ENCODE peak calls at places on chromosomes 16 and 17, in four cellular contexts. W is A549, T is stomach, L is sigmoid colon. F is an unnamed sample. For H3K4me1, the result is how much of the 10 kb centered on the place peaks cover.

GRCh38 chr17:75077072-75077489 is 10.7 kb upstream of the SLC16A5 start:
- DNase-seq in T (no peak), L (no peak), W (no peak), F (peak)

GRCh38 chr16:50530277-50531236 is 17.6 kb upstream of the NKD1 start:
- DNase-seq in T (peak), L (no peak), W (no peak), F (no peak)

GRCh38 chr17:61349350-61349749 is 50.3 kb upstream of the TBX2 start:
- DNase-seq in T (no peak), W (no peak), L (no peak), F (no peak)

GRCh38 chr17:44557653-44558285 is 485 bp downstream of the FZD2 start:
- DNase-seq in L (peak), W (no peak), T (peak), F (peak)

GRCh38 chr17:60039096-60039495 is 39.6 kb downstream of the HEATR6 start:
- DNase-seq in T (no peak), L (no peak), W (no peak), F (no peak)

GRCh38 chr17:31488264-31488981 is 96.9 kb downstream of the RAB11FIP4 start:
- DNase-seq in L (no peak), T (peak), W (no peak), F (peak)

GRCh38 chr17:62919388-62919787 is 46.6 kb upstream of the TANC2 start:
- DNase-seq in W (no peak), L (no peak), T (no peak), F (no peak)

GRCh38 chr16:46691720-46692119 is 2.3 kb downstream of the ORC6 start:
- DNase-seq in L (no peak), T (no peak), W (no peak), F (no peak)

GRCh38 chr17:75508122-75508719 is 7.1 kb downstream of the CASKIN2 start:
- DNase-seq in L (no peak), T (no peak), W (no peak), F (no peak)

GRCh38 chr16:3487521-3488410 is 7.5 kb downstream of the C16orf90 start:
- DNase-seq in W (no peak), L (no peak), T (no peak), F (no peak)

GRCh38 chr17:45838751-45839150 is 5.9 kb upstream of the SPPL2C start:
- DNase-seq in W (no peak), T (no peak), L (no peak), F (no peak)

GRCh38 chr17:50289268-50289667 is 15.0 kb downstream of the TMEM92 start:
- DNase-seq in T (no peak), L (no peak), W (no peak), F (no peak)

GRCh38 chr17:39677072-39677471 is 8.8 kb downstream of the PNMT start:
- DNase-seq in L (no peak), T (no peak), W (no peak), F (no peak)

GRCh38 chr16:52470601-52471000 is 76.3 kb downstream of the TOX3 start:
- DNase-seq in T (no peak), L (no peak), W (no peak), F (no peak)

GRCh38 chr17:43465049-43465448 is 18.7 kb upstream of the DHX8 start:
- DNase-seq in T (no peak), W (no peak), L (no peak), F (no peak)

GRCh38 chr17:7862692-7863437 is 5.1 kb downstream of the CYB5D1 start:
- DNase-seq in T (no peak), L (peak), W (peak), F (peak)

GRCh38 chr16:19607610-19608280 is 52.2 kb downstream of the VPS35L start:
- DNase-seq in T (no peak), W (no peak), L (no peak), F (no peak)

GRCh38 chr17:13835151-13835550 is 233.4 kb upstream of the HS3ST3A1 start:
- DNase-seq in L (no peak), W (no peak), T (no peak), F (no peak)

GRCh38 chr17:2108170-2108569 is 53.3 kb downstream of the HIC1 start:
- DNase-seq in W (no peak), T (no peak), L (no peak), F (no peak)

GRCh38 chr17:58193641-58194259 is 1.2 kb downstream of the EPX start:
- DNase-seq in W (no peak), T (no peak), L (no peak), F (no peak)

GRCh38 chr16:51710186-51710585 is 559.1 kb upstream of the SALL1 start:
- DNase-seq in L (no peak), T (no peak), W (no peak), F (no peak)

GRCh38 chr16:3484328-3485096 is 10.8 kb downstream of the C16orf90 start:
- DNase-seq in L (no peak), W (no peak), T (no peak), F (no peak)

GRCh38 chr17:27593232-27593856 is 37.6 kb upstream of the LGALS9 start:
- DNase-seq in T (no peak), W (no peak), L (no peak), F (no peak)

GRCh38 chr16:73126453-73126853 is 78.5 kb upstream of the ZFHX3 start:
- DNase-seq in T (no peak), L (peak), W (no peak), F (no peak)

GRCh38 chr17:45172541-45173286 is 11.0 kb downstream of the HEXIM2 start:
- DNase-seq in W (peak), L (peak), T (peak), F (peak)

GRCh38 chr17:43563262-43564079 is 17.3 kb upstream of the ETV4 start:
- DNase-seq in T (no peak), L (no peak), W (no peak), F (no peak)

GRCh38 chr16:12062343-12063003 is 85.9 kb downstream of the SNX29 start:
- DNase-seq in L (peak), T (peak), W (no peak), F (peak)

GRCh38 chr16:64445649-64446048 is 676.2 kb downstream of the CDH11 start:
- DNase-seq in T (no peak), L (no peak), W (no peak), F (no peak)

GRCh38 chr17:3512512-3513171 is 36.8 kb downstream of the ASPA start:
- DNase-seq in L (peak), W (no peak), T (peak), F (peak)

GRCh38 chr16:88310796-88311605 is 71.8 kb upstream of the ZNF469 start:
- DNase-seq in T (no peak), L (no peak), W (no peak), F (no peak)

GRCh38 chr16:50246299-50247122 is 19.8 kb upstream of the ADCY7 start:
- DNase-seq in T (no peak), W (no peak), L (peak), F (no peak)

GRCh38 chr17:7014261-7014994 is 2.0 kb downstream of the RNASEK start:
- DNase-seq in L (peak), T (peak), W (peak), F (peak)

GRCh38 chr16:66695935-66696668 is 441 bp downstream of the CMTM4 start:
- DNase-seq in L (peak), T (peak), W (peak), F (peak)

GRCh38 chr16:77437859-77438258 is 3.0 kb upstream of the ADAMTS18 start:
- DNase-seq in W (no peak), L (no peak), T (no peak), F (no peak)
- H3K4me1 ChIP-seq in W (under half), L (under half), T (under half), F (under half)

DNA sequence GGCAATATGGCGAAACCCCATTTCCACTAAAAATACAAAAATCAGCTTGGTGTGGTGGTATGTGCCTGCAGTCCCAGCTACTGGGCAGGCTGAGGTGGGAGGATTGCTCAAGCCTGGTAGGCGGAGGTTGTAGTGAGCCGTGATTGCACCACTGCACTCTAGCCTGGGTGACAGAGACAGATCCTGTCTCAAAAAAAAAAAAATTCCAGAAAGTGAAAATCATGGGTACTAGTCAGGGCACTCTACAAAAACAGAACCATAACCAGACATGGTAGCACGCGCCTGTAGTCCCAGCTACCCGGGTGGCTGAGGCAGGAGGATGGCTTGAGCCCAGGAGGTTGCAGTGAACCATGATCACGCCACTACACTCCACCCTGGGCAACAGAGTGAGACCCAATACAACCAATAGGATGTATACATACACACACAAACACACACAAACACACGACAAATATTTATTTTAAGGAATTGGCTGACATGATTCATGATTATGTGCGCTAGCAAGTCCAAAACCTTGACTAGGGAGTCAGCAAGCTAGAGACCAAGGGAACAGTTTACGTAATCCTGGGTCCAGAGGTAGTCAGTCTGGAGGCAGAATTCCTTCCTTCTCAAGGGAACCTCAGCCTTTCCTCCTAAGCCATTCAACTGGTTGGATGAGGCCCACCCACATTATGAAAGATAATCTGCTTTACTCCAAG is 11.6 kb upstream of the GP1BA start:
- DNase-seq in W (no peak), T (no peak), L (no peak), F (no peak)
- TF ChIP-seq POLR2A in W (no peak), T (no peak), L (no peak), F (no peak)

GRCh38 chr17:81438688-81439087 is 43.4 kb downstream of the BAHCC1 start:
- DNase-seq in W (no peak), L (no peak), T (no peak), F (no peak)
- H3K4me1 ChIP-seq in W (under half), L (under half), T (under half), F (under half)

DNA sequence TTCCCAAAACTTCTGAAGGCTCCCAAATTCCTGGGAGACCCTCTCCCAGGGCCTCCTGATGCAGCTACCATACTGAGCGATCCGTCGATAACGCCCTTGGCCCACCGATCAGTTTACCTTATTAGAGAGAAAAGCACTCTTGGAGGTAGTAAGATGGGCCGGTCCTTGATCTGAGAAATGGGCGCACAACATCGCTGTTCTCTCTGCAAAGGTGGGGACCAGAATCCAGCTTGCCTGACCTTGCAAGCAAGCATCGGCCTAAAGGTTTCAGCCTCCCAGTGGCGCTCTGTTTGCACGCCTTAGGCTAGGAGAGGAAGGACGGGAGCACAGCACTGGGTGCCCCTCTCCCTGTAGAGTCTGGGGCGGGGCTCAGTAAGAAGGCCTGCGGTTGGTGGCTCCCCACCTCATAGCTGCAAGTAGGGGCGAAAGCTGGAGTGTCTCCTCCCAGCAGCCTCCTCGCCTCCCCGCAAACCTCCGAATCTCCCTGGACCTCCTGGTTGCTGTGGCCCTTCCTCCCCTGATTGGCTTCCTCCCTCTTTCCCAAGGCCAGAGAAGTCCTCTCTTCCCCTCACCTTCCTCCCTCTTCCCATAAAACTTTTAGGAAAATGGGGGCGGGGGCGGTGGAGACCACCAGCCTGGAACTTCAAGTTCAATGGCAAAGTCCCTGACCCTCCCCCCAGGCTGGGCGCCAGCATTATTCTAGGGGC is at the start of gene PRAC1:
- DNase-seq in L (peak), T (no peak), W (no peak), F (no peak)
- TF ChIP-seq POLR2A in L (peak), T (no peak), W (no peak), F (no peak)

DNA sequence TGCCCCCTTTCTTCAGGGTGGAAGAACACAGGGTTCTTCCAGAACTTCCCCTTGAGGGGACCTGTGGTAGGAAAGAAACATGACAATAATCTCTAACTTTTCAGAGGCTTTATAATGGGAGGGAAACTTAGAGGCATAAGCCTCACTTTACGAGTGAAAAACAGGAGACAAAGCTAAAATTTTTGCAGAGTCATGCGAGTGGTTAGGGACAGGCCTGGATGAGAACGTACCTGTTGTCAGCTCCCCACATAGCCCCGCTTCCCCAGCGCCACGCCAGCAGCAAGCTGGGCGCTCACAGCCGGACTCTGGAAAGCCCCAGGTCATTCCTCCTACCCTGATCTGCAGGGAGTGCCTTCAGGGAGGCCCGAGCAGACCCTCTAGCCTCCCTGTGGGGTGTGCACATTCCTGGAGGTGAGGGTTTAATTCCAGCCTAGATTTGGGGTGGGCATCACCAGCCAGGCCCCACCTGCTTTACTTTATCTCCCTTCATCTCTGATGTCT is 53.6 kb downstream of the LDHD start:
- DNase-seq in W (no peak), T (no peak), L (no peak), F (no peak)
- H3K4me1 ChIP-seq in W (under half), T (half or more), L (half or more), F (under half)

DNA sequence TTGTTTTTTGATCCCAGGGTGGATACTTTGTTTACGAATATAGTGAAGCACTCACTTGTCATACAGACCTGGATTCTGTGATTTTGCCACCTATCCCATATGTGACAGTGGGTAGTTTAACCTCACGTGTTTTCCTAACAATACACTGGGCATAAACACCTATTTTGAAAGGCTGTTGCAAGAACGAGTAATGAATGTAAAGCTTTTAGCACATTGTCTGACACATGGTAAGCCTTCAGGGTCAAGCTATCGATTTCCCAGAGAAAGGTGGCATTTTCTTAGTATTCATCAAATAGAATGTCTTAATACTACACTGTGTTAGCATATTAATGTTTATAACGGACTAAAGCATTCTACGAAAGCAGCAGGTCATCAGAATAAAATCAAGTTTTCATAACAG is 1.9 kb downstream of the CHTF8 start:
- DNase-seq in T (no peak), L (no peak), W (no peak), F (no peak)
- TF ChIP-seq POLR2A in T (no peak), L (no peak), W (no peak), F (no peak)

F was measured in transverse colon.